ENCODE peak calls at places on chromosomes 16 and 17, in eight cellular contexts. X is brain microvascular endothelial cell; H is lower leg skin; Q is K562; O is progenitor cell of endocrine pancreas; E is CD4-positive, alpha-beta T cell; N is CD8-positive, alpha-beta T cell; Z is AG09319. M is an unnamed sample.

GRCh38 chr17:18380471-18381157 is 3.0 kb downstream of the EVPLL start:
- DNase-seq in X (no peak), E (no peak), H (peak), N (no peak), O (no peak), Z (no peak), Q (no peak), M (no peak)

GRCh38 chr17:5283531-5284315 is 1.6 kb downstream of the RABEP1 start:
- DNase-seq in Q (no peak), O (no peak), E (no peak), Z (no peak), X (no peak), H (no peak), N (no peak), M (no peak)

GRCh38 chr16:68790130-68790761 is 53.1 kb upstream of the TANGO6 start:
- DNase-seq in N (no peak), Z (peak), O (no peak), H (no peak), E (no peak), X (peak), Q (no peak), M (no peak)

GRCh38 chr17:8922451-8922850 is 43.1 kb downstream of the PIK3R5 start:
- DNase-seq in E (no peak), Q (no peak), H (no peak), X (peak), O (no peak), N (no peak), Z (peak), M (no peak)

GRCh38 chr16:56869513-56870270 is 4.7 kb downstream of the SLC12A3 start:
- DNase-seq in Q (peak), O (no peak), X (no peak), H (no peak), N (no peak), Z (no peak), E (no peak), M (no peak)

GRCh38 chr16:17271687-17272086 is 199.1 kb downstream of the XYLT1 start:
- DNase-seq in X (no peak), O (no peak), H (no peak), N (no peak), Z (no peak), E (no peak), Q (no peak), M (no peak)

GRCh38 chr16:12017583-12017982 is 41.0 kb downstream of the SNX29 start:
- DNase-seq in Z (peak), H (no peak), N (no peak), O (no peak), X (peak), E (no peak), Q (no peak), M (no peak)

GRCh38 chr17:64635647-64636305 is 26.3 kb downstream of the SMURF2 start:
- DNase-seq in O (no peak), H (no peak), N (no peak), X (no peak), Q (no peak), E (no peak), Z (peak), M (no peak)

GRCh38 chr17:57107498-57108101 is 22.6 kb downstream of the AKAP1 start:
- DNase-seq in N (no peak), E (no peak), O (no peak), H (no peak), Q (peak), Z (no peak), X (no peak), M (no peak)

GRCh38 chr17:50363217-50364060 is 9.5 kb downstream of the MRPL27 start:
- DNase-seq in O (no peak), X (peak), N (no peak), Q (no peak), E (no peak), H (peak), Z (no peak), M (peak)

GRCh38 chr17:80930335-80931040 is 61.2 kb upstream of the CHMP6 start:
- DNase-seq in Q (no peak), H (no peak), Z (no peak), N (no peak), O (no peak), X (no peak), E (no peak), M (no peak)

GRCh38 chr17:2250140-2251095 is 53.2 kb downstream of the SMG6 start:
- DNase-seq in Z (no peak), N (peak), H (no peak), O (no peak), E (no peak), Q (no peak), X (no peak), M (no peak)

GRCh38 chr16:57264950-57265371 is 19.5 kb downstream of the PLLP start:
- DNase-seq in Q (no peak), H (no peak), X (no peak), Z (no peak), E (no peak), O (no peak), N (no peak), M (no peak)

GRCh38 chr17:77681820-77682219 is 276.7 kb upstream of the TNRC6C start:
- DNase-seq in H (peak), X (no peak), E (no peak), Q (no peak), O (no peak), Z (no peak), N (no peak), M (no peak)

GRCh38 chr17:82782657-82783207 is 30.9 kb downstream of the TBCD start:
- DNase-seq in E (no peak), X (no peak), O (no peak), N (no peak), H (no peak), Q (no peak), Z (no peak), M (no peak)

GRCh38 chr17:10149573-10150399 is 48.6 kb downstream of the GAS7 start:
- DNase-seq in Z (peak), E (no peak), Q (no peak), N (peak), X (peak), O (no peak), H (no peak), M (no peak)

GRCh38 chr17:81431545-81432482 is 36.6 kb downstream of the BAHCC1 start:
- DNase-seq in O (no peak), Q (no peak), H (no peak), N (no peak), E (no peak), X (no peak), Z (no peak), M (no peak)

GRCh38 chr17:49681336-49681735 is 3.4 kb upstream of the SPOP start:
- DNase-seq in H (no peak), X (no peak), N (no peak), E (no peak), Q (no peak), Z (no peak), O (no peak), M (no peak)

GRCh38 chr17:6413073-6413472 is 21.8 kb downstream of the AIPL1 start:
- DNase-seq in Z (no peak), X (no peak), Q (peak), H (no peak), N (no peak), O (no peak), E (no peak), M (no peak)

GRCh38 chr16:50202926-50203624 is 50.0 kb downstream of the TENT4B start:
- DNase-seq in H (no peak), E (no peak), Z (peak), Q (no peak), N (no peak), O (no peak), X (peak), M (no peak)

GRCh38 chr17:42835732-42836131 is 2.5 kb downstream of the PSME3 start:
- DNase-seq in X (no peak), Q (no peak), E (no peak), Z (no peak), H (no peak), N (no peak), O (no peak), M (no peak)

GRCh38 chr16:29645699-29646187 is 17.3 kb upstream of the SPN start:
- DNase-seq in E (no peak), Z (no peak), H (no peak), X (no peak), N (no peak), Q (peak), O (no peak), M (no peak)

GRCh38 chr16:75289189-75289588 is 37.8 kb upstream of the BCAR1 start:
- DNase-seq in H (no peak), O (no peak), E (no peak), X (no peak), N (no peak), Q (no peak), Z (no peak), M (no peak)

GRCh38 chr17:8300629-8301242 is 5.5 kb upstream of the SLC25A35 start:
- DNase-seq in H (no peak), Z (peak), E (peak), Q (peak), N (peak), X (peak), O (peak), M (peak)

GRCh38 chr16:56625140-56625942 is at the start of gene MT1E:
- DNase-seq in X (peak), Z (no peak), H (peak), Q (no peak), N (peak), O (no peak), E (no peak), M (peak)

GRCh38 chr16:77868478-77868877 is 80.1 kb downstream of the VAT1L start:
- DNase-seq in O (no peak), N (no peak), E (no peak), Z (no peak), X (no peak), H (peak), Q (no peak), M (no peak)

GRCh38 chr17:2814499-2815341 is 18.5 kb downstream of the RAP1GAP2 start:
- DNase-seq in Q (no peak), Z (no peak), H (peak), O (no peak), E (peak), N (peak), X (no peak), M (no peak)

GRCh38 chr17:48997103-48997826 is at the start of gene IGF2BP1:
- DNase-seq in Z (no peak), Q (peak), E (no peak), H (peak), O (peak), N (no peak), X (peak), M (peak)

GRCh38 chr17:76178124-76178523 is 37.1 kb upstream of the FOXJ1 start:
- DNase-seq in E (no peak), X (no peak), H (no peak), O (no peak), Z (no peak), N (no peak), Q (no peak), M (no peak)

GRCh38 chr16:11007714-11008240 is 63.4 kb downstream of the CLEC16A start:
- DNase-seq in X (no peak), H (no peak), Q (no peak), Z (no peak), E (no peak), O (no peak), N (no peak), M (no peak)

GRCh38 chr17:72039490-72039889 is 81.3 kb upstream of the SOX9 start:
- DNase-seq in O (no peak), Q (no peak), X (no peak), E (no peak), Z (no peak), H (no peak), N (no peak), M (no peak)

GRCh38 chr16:53061701-53062159 is 6.9 kb downstream of the CHD9 start:
- DNase-seq in Z (no peak), O (no peak), H (no peak), N (peak), E (no peak), Q (no peak), X (no peak), M (no peak)

GRCh38 chr17:35073183-35073790 is 9.8 kb upstream of the RFFL start:
- DNase-seq in E (no peak), H (no peak), O (no peak), Q (no peak), N (no peak), X (no peak), Z (no peak), M (no peak)

GRCh38 chr16:17469011-17469741 is 1.6 kb downstream of the XYLT1 start:
- DNase-seq in H (peak), N (peak), O (no peak), Q (no peak), E (no peak), X (peak), Z (peak), M (no peak)

GRCh38 chr17:38981640-38982039 is 14.4 kb upstream of the FBXO47 start:
- DNase-seq in H (no peak), X (no peak), Q (no peak), Z (no peak), N (no peak), O (no peak), E (no peak), M (no peak)

GRCh38 chr16:12324152-12324551 is 347.6 kb downstream of the SNX29 start:
- DNase-seq in Z (no peak), Q (no peak), O (no peak), H (no peak), N (no peak), E (no peak), X (no peak), M (no peak)

GRCh38 chr17:67121317-67121887 is 77.0 kb downstream of the CACNG1 start:
- DNase-seq in N (no peak), Z (no peak), Q (no peak), H (no peak), O (no peak), E (no peak), X (no peak), M (no peak)

GRCh38 chr17:17506181-17506741 is 10.1 kb upstream of the RASD1 start:
- DNase-seq in X (no peak), Q (no peak), E (no peak), N (no peak), H (no peak), Z (no peak), O (no peak), M (no peak)

GRCh38 chr17:8173871-8174322 is 2.3 kb downstream of the TMEM107 start:
- DNase-seq in H (no peak), O (no peak), N (no peak), X (no peak), E (no peak), Z (no peak), Q (no peak), M (no peak)

GRCh38 chr16:28202147-28202746 is 9.5 kb downstream of the XPO6 start:
- DNase-seq in O (no peak), Z (no peak), N (no peak), X (no peak), H (no peak), Q (peak), E (no peak), M (no peak)
- TF ChIP-seq CTCF in O (no peak), Z (no peak), N (no peak), X (peak), H (no peak), Q (peak), E (peak), M (no peak)

GRCh38 chr16:88759976-88760350 is 25.1 kb downstream of the PIEZO1 start:
- DNase-seq in Q (no peak), H (no peak), X (no peak), N (no peak), E (no peak), Z (no peak), O (no peak), M (peak)

GRCh38 chr16:88758944-88759244 is 26.1 kb downstream of the PIEZO1 start:
- DNase-seq in O (no peak), Q (no peak), X (no peak), E (no peak), N (no peak), Z (no peak), H (no peak), M (no peak)

GRCh38 chr16:88760424-88761142 is 24.4 kb downstream of the PIEZO1 start:
- DNase-seq in X (no peak), Z (no peak), N (no peak), H (no peak), Q (no peak), O (no peak), E (no peak), M (no peak)

GRCh38 chr16:88758227-88758943 is 26.6 kb downstream of the PIEZO1 start:
- DNase-seq in Z (no peak), H (no peak), O (no peak), X (no peak), Q (no peak), N (no peak), E (no peak), M (no peak)

GRCh38 chr16:88759245-88759975 is 25.6 kb downstream of the PIEZO1 start:
- DNase-seq in Z (no peak), Q (no peak), N (peak), O (no peak), E (peak), X (no peak), H (no peak), M (peak)
- TF ChIP-seq CTCF in Z (no peak), Q (no peak), N (no peak), O (no peak), E (no peak), X (no peak), H (no peak), M (no peak)

GRCh38 chr17:60586288-60586974 is 13.6 kb upstream of the PPM1D start:
- DNase-seq in Z (no peak), E (no peak), Q (no peak), O (no peak), X (no peak), N (no peak), H (no peak), M (peak)
- TF ChIP-seq CTCF in Z (peak), E (no peak), Q (peak), O (peak), X (peak), N (no peak), H (no peak), M (peak)

GRCh38 chr16:85612191-85612800 is 826 bp upstream of the GSE1 start:
- DNase-seq in N (peak), X (peak), Q (peak), Z (peak), H (peak), E (no peak), O (no peak), M (peak)
- TF ChIP-seq CTCF in N (no peak), X (no peak), Q (no peak), Z (no peak), H (no peak), E (no peak), O (no peak), M (no peak)

M was measured in nephron progenitor cell.